ENCODE peak calls at places on chromosome 7, in six cellular contexts. E is breast epithelium, F is HCT116, S is A549, L is uterus, P is tibial nerve. J is an unnamed sample.

GRCh38 chr7:116180302-116180701 is 30.0 kb upstream of the TES start:
- DNase-seq in E (no peak), F (peak; percentile 43), S (peak; percentile 62), L (no peak), P (peak; percentile 25), J (no peak)

GRCh38 chr7:87599336-87599735 is 1.3 kb downstream of the ABCB1 start:
- DNase-seq in E (no peak), F (no peak), S (no peak), L (no peak), P (no peak), J (no peak)

GRCh38 chr7:86867163-86867762 is 192.2 kb downstream of the ELAPOR2 start:
- DNase-seq in E (no peak), F (no peak), S (no peak), L (no peak), P (no peak), J (no peak)

GRCh38 chr7:12653127-12653917 is 34.1 kb upstream of the ARL4A start:
- DNase-seq in E (no peak), F (no peak), S (no peak), L (no peak), P (no peak), J (no peak)

GRCh38 chr7:68421712-68422111 is 1176.6 kb upstream of the AUTS2 start:
- DNase-seq in E (no peak), F (no peak), S (no peak), L (no peak), P (no peak), J (no peak)

GRCh38 chr7:107982918-107983389 is 20.0 kb downstream of the LAMB1 start:
- DNase-seq in E (no peak), F (no peak), S (peak; percentile 24), L (peak; percentile 40), P (no peak), J (peak; percentile 30)

GRCh38 chr7:75808106-75808505 is 5.5 kb downstream of the CCL24 start:
- DNase-seq in E (no peak), F (no peak), S (no peak), L (no peak), P (no peak), J (no peak)

GRCh38 chr7:4208086-4208485 is 474.0 kb upstream of the FOXK1 start:
- DNase-seq in E (no peak), F (no peak), S (no peak), L (no peak), P (no peak), J (no peak)

GRCh38 chr7:125423444-125424155 is 494.0 kb upstream of the POT1 start:
- DNase-seq in E (no peak), F (no peak), S (no peak), L (no peak), P (no peak), J (no peak)

GRCh38 chr7:133504825-133505224 is 251.9 kb downstream of the EXOC4 start:
- DNase-seq in E (no peak), F (no peak), S (no peak), L (no peak), P (no peak), J (no peak)

GRCh38 chr7:2515424-2516193 is 4.0 kb upstream of the LFNG start:
- DNase-seq in E (peak; percentile 71), F (no peak), S (no peak), L (no peak), P (no peak), J (no peak)

GRCh38 chr7:39951156-39951942 is 1.3 kb downstream of the CDK13 start:
- DNase-seq in E (peak; percentile 41), F (no peak), S (peak; percentile 77), L (peak; percentile 41), P (peak; percentile 11), J (peak; percentile 81)

GRCh38 chr7:107659666-107660065 is 962 bp upstream of the SLC26A4 start:
- DNase-seq in E (no peak), F (peak; percentile 52), S (peak; percentile 13), L (no peak), P (no peak), J (no peak)

GRCh38 chr7:137961200-137962177 is 40.4 kb downstream of the CREB3L2 start:
- DNase-seq in E (no peak), F (no peak), S (no peak), L (no peak), P (no peak), J (no peak)

GRCh38 chr7:138608292-138608691 is 92.9 kb downstream of the SVOPL start:
- DNase-seq in E (no peak), F (no peak), S (no peak), L (no peak), P (no peak), J (no peak)

GRCh38 chr7:2558620-2559282 is at the start of gene IQCE:
- DNase-seq in E (peak; percentile 76), F (peak; percentile 73), S (peak; percentile 90), L (peak; percentile 95), P (peak; percentile 76), J (peak; percentile 95)

GRCh38 chr7:40782836-40783235 is 648.0 kb downstream of the SUGCT start:
- DNase-seq in E (no peak), F (no peak), S (no peak), L (no peak), P (no peak), J (no peak)

GRCh38 chr7:154388999-154389398 is 336.8 kb downstream of the DPP6 start:
- DNase-seq in E (no peak), F (no peak), S (no peak), L (no peak), P (no peak), J (no peak)

GRCh38 chr7:108178393-108178792 is 48.2 kb upstream of the LAMB4 start:
- DNase-seq in E (no peak), F (no peak), S (no peak), L (no peak), P (no peak), J (peak; percentile 81)

GRCh38 chr7:80312139-80312661 is 177.6 kb downstream of the GNAI1 start:
- DNase-seq in E (peak; percentile 22), F (no peak), S (peak; percentile 79), L (no peak), P (no peak), J (peak; percentile 34)

GRCh38 chr7:51471199-51472016 is 154.8 kb upstream of the COBL start:
- DNase-seq in E (no peak), F (no peak), S (no peak), L (no peak), P (no peak), J (peak; percentile 2)

GRCh38 chr7:118080947-118081346 is 103.0 kb upstream of the LSM8 start:
- DNase-seq in E (no peak), F (peak; percentile 69), S (peak; percentile 57), L (peak; percentile 38), P (no peak), J (no peak)

GRCh38 chr7:19177269-19177668 is 32.0 kb upstream of the FERD3L start:
- DNase-seq in E (no peak), F (no peak), S (no peak), L (no peak), P (no peak), J (no peak)

GRCh38 chr7:158539711-158540146 is 47.9 kb downstream of the PTPRN2 start:
- DNase-seq in E (no peak), F (no peak), S (no peak), L (no peak), P (no peak), J (no peak)

GRCh38 chr7:5500056-5500776 is 76.6 kb upstream of the TNRC18 start:
- DNase-seq in E (no peak), F (no peak), S (no peak), L (no peak), P (no peak), J (no peak)

GRCh38 chr7:14551326-14551725 is 351.2 kb downstream of the DGKB start:
- DNase-seq in E (no peak), F (no peak), S (no peak), L (no peak), P (no peak), J (no peak)

GRCh38 chr7:101582971-101583370 is 46.1 kb downstream of the MYL10 start:
- DNase-seq in E (no peak), F (no peak), S (no peak), L (no peak), P (no peak), J (no peak)

GRCh38 chr7:30232366-30232765 is 52.0 kb upstream of the ZNRF2 start:
- DNase-seq in E (no peak), F (no peak), S (no peak), L (no peak), P (no peak), J (no peak)
- H3K27ac ChIP-seq in E (no peak overlapping the region), F (no peak overlapping the region), S (no peak overlapping the region), L (no peak overlapping the region), P (no peak overlapping the region), J (no peak overlapping the region)

GRCh38 chr7:131970602-131971001 is 414.2 kb upstream of the PODXL start:
- DNase-seq in E (no peak), F (no peak), S (no peak), L (no peak), P (no peak), J (no peak)

GRCh38 chr7:131972251-131972650 is 415.8 kb upstream of the PODXL start:
- DNase-seq in E (no peak), F (no peak), S (no peak), L (no peak), P (no peak), J (no peak)

DNA sequence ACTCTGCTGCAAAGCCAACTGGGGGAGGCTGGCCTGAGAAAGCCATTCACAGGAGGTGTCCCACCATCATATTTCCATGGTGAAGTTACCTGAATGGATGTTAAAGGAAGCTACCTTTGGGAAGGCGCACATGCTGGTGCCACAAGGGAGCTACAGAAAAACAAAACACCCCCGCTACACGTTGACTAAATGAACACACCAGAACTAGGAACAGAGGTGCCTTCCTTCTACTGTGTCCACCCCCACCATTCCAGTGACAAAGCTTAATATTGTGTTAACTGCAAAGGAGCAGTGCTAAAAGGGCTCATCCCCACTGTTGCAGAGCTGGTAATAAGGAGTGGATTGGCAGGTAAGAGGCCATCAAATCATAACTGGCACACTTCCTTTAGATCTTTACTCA is 420.0 kb upstream of the PODXL start:
- DNase-seq in E (no peak), F (no peak), S (no peak), L (no peak), P (no peak), J (no peak)
- TF ChIP-seq POLR2A in E (no peak), F (no peak), S (no peak), L (no peak), P (no peak), J (no peak)

DNA sequence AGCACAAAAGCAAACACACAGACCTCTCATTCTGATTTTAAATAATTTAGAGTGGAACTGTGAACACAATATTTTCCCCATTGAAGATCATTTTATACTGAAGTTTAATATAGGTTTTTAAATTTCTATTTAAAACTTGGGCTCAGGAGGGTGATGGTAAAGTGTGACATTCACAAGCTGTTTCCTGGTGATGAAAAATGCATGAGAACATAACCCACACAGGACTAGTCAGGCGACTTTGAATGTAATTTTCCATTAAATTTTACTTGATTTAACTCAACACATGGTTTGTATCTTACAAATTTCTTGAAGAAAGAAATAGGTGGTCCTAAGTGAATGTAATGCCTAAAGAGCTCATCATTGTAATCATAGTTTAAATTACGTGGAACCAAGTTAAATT is 143.6 kb downstream of the CDK14 start:
- DNase-seq in E (no peak), F (no peak), S (no peak), L (no peak), P (no peak), J (no peak)
- H3K27ac ChIP-seq in E (no peak overlapping the region), F (no peak overlapping the region), S (no peak overlapping the region), L (no peak overlapping the region), P (no peak overlapping the region), J (no peak overlapping the region)

GRCh38 chr7:66150471-66150870 is 35.8 kb downstream of the CRCP start:
- DNase-seq in E (peak; percentile 24), F (no peak), S (no peak), L (peak; percentile 66), P (peak; percentile 74), J (peak; percentile 41)
- TF ChIP-seq POLR2A in E (no peak), F (no peak), S (no peak), L (no peak), P (no peak), J (no peak)